ENCODE peak calls at places on chromosomes 4 and X, in seven cellular contexts. V, D, C, P, X, G and I are unnamed samples.

GRCh38 chrX:135112096-135112729 is 8.1 kb downstream of the ETDB start:
- DNase-seq in C (no peak), G (peak), V (peak), D (peak), X (peak), P (no peak), I (peak)

GRCh38 chr4:83267121-83267834 is 17.3 kb downstream of the COQ2 start:
- DNase-seq in G (no peak), C (peak), D (no peak), X (no peak), V (no peak), P (no peak), I (peak)

GRCh38 chr4:1459664-1460511 is 53.6 kb upstream of the NKX1-1 start:
- DNase-seq in P (no peak), D (no peak), V (peak), X (no peak), G (no peak), C (no peak), I (no peak)

GRCh38 chr4:130395871-130396270 is 1299.9 kb downstream of the C4orf33 start:
- DNase-seq in V (no peak), P (no peak), X (no peak), C (peak), G (no peak), D (no peak), I (peak)

GRCh38 chrX:5726246-5726645 is 502.4 kb downstream of the NLGN4X start:
- DNase-seq in C (no peak), G (no peak), X (no peak), D (no peak), V (no peak), P (no peak), I (no peak)

GRCh38 chr4:156968479-156968984 is 3.1 kb downstream of the PDGFC start:
- DNase-seq in D (peak), C (peak), P (peak), V (peak), G (peak), X (no peak), I (peak)

GRCh38 chr4:38605181-38605764 is 58.7 kb upstream of the KLF3 start:
- DNase-seq in D (no peak), P (no peak), X (no peak), C (no peak), G (no peak), V (no peak), I (no peak)

GRCh38 chr4:31068257-31069075 is 348.3 kb downstream of the PCDH7 start:
- DNase-seq in P (no peak), G (no peak), X (no peak), D (no peak), C (no peak), V (no peak), I (no peak)

GRCh38 chrX:151042852-151043251 is 59.7 kb downstream of the HMGB3 start:
- DNase-seq in X (no peak), P (no peak), V (no peak), G (no peak), D (no peak), C (no peak), I (no peak)

GRCh38 chr4:25401066-25401465 is 24.0 kb downstream of the ANAPC4 start:
- DNase-seq in C (no peak), G (no peak), X (no peak), D (no peak), V (no peak), P (no peak), I (no peak)

GRCh38 chrX:71244359-71245128 is 9.4 kb downstream of the ZMYM3 start:
- DNase-seq in V (no peak), X (no peak), G (no peak), P (no peak), D (no peak), C (no peak), I (no peak)

GRCh38 chr4:152114562-152114961 is 353.8 kb upstream of the GATB start:
- DNase-seq in V (no peak), G (no peak), P (no peak), C (no peak), X (no peak), D (no peak), I (no peak)